ENCODE peak calls at places on chromosomes 4 and X, in nine cellular contexts. R is body of pancreas; S is smooth muscle cell of the brain vasculature; E is EH; X is activated effector memory CD4-positive, alpha-beta T cell treated with Interleukin-2 at 50 U/mL for 16 hours; G is AG08396; C is T1000; L is amygdala; Z is T-helper 2 cell. I is an unnamed sample.
A peak's percentile ranks its signal among the peaks of the same experiment; 100 is the strongest.

GRCh38 chrX:13868481-13869040 is 51.7 kb upstream of the GPM6B start:
- DNase-seq in G (no peak), X (no peak), R (no peak), E (peak; percentile 65), L (no peak), Z (no peak), C (no peak), S (no peak), I (peak; percentile 3)

GRCh38 chrX:134542485-134542884 is 82.5 kb downstream of the HPRT1 start:
- DNase-seq in X (no peak), G (peak; percentile 12), C (peak; percentile 2), R (no peak), S (no peak), Z (no peak), L (no peak), E (peak; percentile 65), I (peak; percentile 46)

GRCh38 chr4:82510216-82510615 is 51.6 kb downstream of the TMEM150C start:
- DNase-seq in S (no peak), Z (no peak), R (no peak), E (no peak), L (no peak), X (no peak), G (no peak), C (no peak), I (no peak)

GRCh38 chr4:26176621-26177121 is 144.1 kb upstream of the RBPJ start:
- DNase-seq in R (no peak), C (no peak), Z (no peak), S (no peak), E (peak; percentile 58), L (no peak), G (no peak), X (no peak), I (peak; percentile 80)

GRCh38 chr4:124179521-124180186 is 532.9 kb downstream of the ANKRD50 start:
- DNase-seq in G (no peak), C (no peak), Z (no peak), X (no peak), S (no peak), L (no peak), R (no peak), E (peak; percentile 35), I (no peak)

GRCh38 chr4:40316333-40316781 is 18.8 kb upstream of the CHRNA9 start:
- DNase-seq in G (peak; percentile 47), R (no peak), C (no peak), S (peak; percentile 43), L (no peak), E (peak; percentile 94), X (no peak), Z (no peak), I (peak; percentile 59)

GRCh38 chr4:34422472-34422871 is 1821.8 kb downstream of the ARAP2 start:
- DNase-seq in S (no peak), L (no peak), X (no peak), C (no peak), Z (no peak), R (no peak), G (no peak), E (peak; percentile 3), I (no peak)

GRCh38 chrX:151153086-151153485 is 23.3 kb upstream of the GPR50 start:
- DNase-seq in G (peak; percentile 29), E (peak; percentile 80), X (no peak), S (no peak), R (no peak), C (peak; percentile 5), L (no peak), Z (no peak), I (peak; percentile 17)